ENCODE peak calls at places on chromosomes 13 and 19, in six cellular contexts. P, A, K, Z, B and M are unnamed samples.

GRCh38 chr13:76019421-76020044 is 383.4 kb downstream of the LMO7 start:
- DNase-seq in B (peak), K (no peak), P (peak), Z (no peak), A (no peak), M (no peak)

GRCh38 chr19:17420267-17420924 is 549 bp downstream of the MVB12A start:
- DNase-seq in B (peak), Z (no peak), A (no peak), P (peak), K (no peak), M (peak)

GRCh38 chr13:78603240-78603947 is at the start of gene POU4F1:
- DNase-seq in B (peak), Z (peak), K (no peak), A (no peak), P (no peak), M (peak)

GRCh38 chr19:42563352-42564210 is 31.1 kb downstream of the CEACAM8 start:
- DNase-seq in A (no peak), K (no peak), B (peak), P (peak), Z (peak), M (peak)

GRCh38 chr19:12872941-12873890 is 8.0 kb downstream of the DNASE2 start:
- DNase-seq in B (peak), K (peak), Z (peak), A (no peak), P (peak), M (peak)

GRCh38 chr19:3041302-3041701 is 12.2 kb upstream of the TLE2 start:
- DNase-seq in Z (no peak), P (no peak), A (no peak), K (no peak), B (no peak), M (no peak)

GRCh38 chr19:15330801-15331418 is 1.4 kb downstream of the BRD4 start:
- DNase-seq in Z (no peak), K (no peak), A (peak), B (no peak), P (peak), M (peak)

GRCh38 chr19:48644839-48645651 is 942 bp downstream of the CA11 start:
- DNase-seq in Z (peak), K (peak), B (peak), A (peak), P (peak), M (peak)

GRCh38 chr13:20686167-20686566 is 17.3 kb upstream of the IL17D start:
- DNase-seq in B (no peak), Z (no peak), P (peak), A (no peak), K (no peak), M (no peak)

GRCh38 chr13:111371211-111371610 is 50.8 kb downstream of the TEX29 start:
- DNase-seq in P (no peak), A (no peak), K (peak), Z (no peak), B (no peak), M (no peak)

GRCh38 chr19:40750035-40750284 is 317 bp downstream of the ACTMAP start:
- DNase-seq in B (no peak), K (no peak), Z (no peak), P (peak), A (no peak), M (no peak)

GRCh38 chr19:48815870-48816501 is 5.2 kb upstream of the BCAT2 start:
- DNase-seq in A (no peak), P (no peak), B (no peak), Z (no peak), K (no peak), M (peak)

GRCh38 chr13:46146898-46147297 is 35.1 kb downstream of the LCP1 start:
- DNase-seq in Z (no peak), A (no peak), B (peak), K (no peak), P (no peak), M (no peak)

GRCh38 chr19:11578342-11579142 is 1.1 kb upstream of the ACP5 start:
- DNase-seq in P (no peak), A (no peak), K (peak), Z (no peak), B (peak), M (no peak)

GRCh38 chr19:31220540-31220939 is 128.7 kb downstream of the TSHZ3 start:
- DNase-seq in A (no peak), Z (no peak), B (no peak), K (no peak), P (no peak), M (peak)

GRCh38 chr13:46479691-46480090 is 73.3 kb upstream of the LRCH1 start:
- DNase-seq in A (no peak), B (no peak), Z (no peak), K (no peak), P (no peak), M (no peak)

GRCh38 chr19:347946-348861 is 3.6 kb upstream of the MIER2 start:
- DNase-seq in B (peak), K (no peak), P (peak), Z (no peak), A (no peak), M (peak)

GRCh38 chr19:3506384-3507340 is 551 bp downstream of the FZR1 start:
- DNase-seq in K (peak), P (peak), A (no peak), B (no peak), Z (no peak), M (no peak)

GRCh38 chr13:35468195-35468594 is 8.3 kb downstream of the MAB21L1 start:
- DNase-seq in K (no peak), A (no peak), P (no peak), B (no peak), Z (no peak), M (no peak)

GRCh38 chr19:38360351-38360750 is 14.0 kb upstream of the PSMD8 start:
- DNase-seq in K (no peak), Z (no peak), A (no peak), B (no peak), P (no peak), M (no peak)

GRCh38 chr13:48160879-48161278 is 66.0 kb upstream of the MED4 start:
- DNase-seq in P (peak), Z (peak), B (no peak), A (no peak), K (no peak), M (peak)

GRCh38 chr13:92989301-92989700 is 237.3 kb upstream of the GPC6 start:
- DNase-seq in B (no peak), Z (no peak), K (no peak), P (no peak), A (no peak), M (peak)

GRCh38 chr13:87094646-87095045 is 576.5 kb upstream of the SLITRK5 start:
- DNase-seq in B (no peak), Z (no peak), A (no peak), K (no peak), P (peak), M (no peak)

GRCh38 chr19:15971217-15971616 is 22.4 kb downstream of the OR10H4 start:
- DNase-seq in A (no peak), Z (no peak), K (no peak), P (no peak), B (no peak), M (no peak)

GRCh38 chr13:93108111-93108581 is 118.5 kb upstream of the GPC6 start:
- DNase-seq in Z (peak), B (no peak), A (no peak), K (no peak), P (no peak), M (no peak)

GRCh38 chr13:96052655-96053002 is 572 bp downstream of the UGGT2 start:
- DNase-seq in B (no peak), K (no peak), Z (no peak), A (no peak), P (peak), M (peak)

GRCh38 chr13:46552302-46552680 is 679 bp upstream of the LRCH1 start:
- DNase-seq in K (no peak), Z (no peak), P (no peak), B (no peak), A (no peak), M (peak)

GRCh38 chr13:34044660-34045080 is 226.7 kb downstream of the RFC3 start:
- DNase-seq in P (peak), K (no peak), A (no peak), Z (no peak), B (no peak), M (peak)

GRCh38 chr19:56315076-56315828 is 613 bp upstream of the ZSCAN5A start:
- DNase-seq in Z (peak), K (peak), P (peak), B (peak), A (peak), M (peak)

GRCh38 chr13:97414392-97414791 is 19.6 kb upstream of the RAP2A start:
- DNase-seq in P (no peak), Z (no peak), A (no peak), B (no peak), K (no peak), M (no peak)

GRCh38 chr13:44575741-44576395 is at the start of gene TSC22D1:
- DNase-seq in B (peak), A (peak), K (peak), Z (peak), P (peak), M (peak)

GRCh38 chr13:53732664-53733063 is 704.1 kb downstream of the OLFM4 start:
- DNase-seq in P (no peak), A (no peak), Z (no peak), K (no peak), B (no peak), M (no peak)

GRCh38 chr19:43726736-43727592 is 11.1 kb downstream of the IRGC start:
- DNase-seq in B (no peak), K (no peak), P (no peak), A (no peak), Z (no peak), M (peak)

GRCh38 chr13:113338451-113338850 is 25.5 kb downstream of the GRTP1 start:
- DNase-seq in Z (no peak), K (no peak), A (no peak), B (no peak), P (no peak), M (no peak)

GRCh38 chr19:6536138-6536671 is 5.4 kb downstream of the TNFSF9 start:
- DNase-seq in P (peak), Z (no peak), B (peak), K (peak), A (peak), M (peak)

GRCh38 chr19:52922841-52923781 is at the start of gene ZNF888:
- DNase-seq in A (peak), Z (no peak), P (peak), K (peak), B (peak), M (peak)